ENCODE peak calls at places on chromosomes 3 and 15, in ten cellular contexts. H, K, I, L, N, C, E, M, G and T are unnamed samples.

GRCh38 chr15:88274534-88275460 is 18.3 kb upstream of the NTRK3 start:
- DNase-seq in L (no peak), E (peak; percentile 87), H (peak; percentile 54), K (peak; percentile 55), G (peak; percentile 94), I (peak; percentile 91), C (peak; percentile 42), M (peak; percentile 50), N (peak; percentile 44), T (peak; percentile 55)

GRCh38 chr3:52026016-52026415 is 30.3 kb upstream of the RPL29 start:
- DNase-seq in L (no peak), C (no peak), M (no peak), H (no peak), I (no peak), E (no peak), G (no peak), N (no peak), K (no peak), T (no peak)

GRCh38 chr3:117540583-117540982 is 831.0 kb downstream of the TUSC7 start:
- DNase-seq in G (no peak), I (no peak), L (no peak), K (no peak), N (no peak), H (no peak), M (peak; percentile 34), C (no peak), E (no peak), T (no peak)

GRCh38 chr15:89628791-89629715 is 26.2 kb downstream of the KIF7 start:
- DNase-seq in N (no peak), K (no peak), G (peak; percentile 37), C (no peak), H (no peak), I (no peak), M (no peak), L (no peak), E (peak; percentile 42), T (no peak)

GRCh38 chr3:5787863-5788488 is 600.5 kb downstream of the EDEM1 start:
- DNase-seq in K (no peak), L (no peak), M (no peak), N (no peak), G (peak; percentile 72), C (peak; percentile 24), E (peak; percentile 22), I (peak; percentile 24), H (no peak), T (peak; percentile 7)

GRCh38 chr3:194497799-194498575 is 11.2 kb upstream of the ATP13A3 start:
- DNase-seq in N (no peak), L (no peak), E (no peak), G (peak; percentile 82), M (no peak), I (no peak), H (no peak), C (peak; percentile 60), K (no peak), T (peak; percentile 87)

GRCh38 chr15:88651971-88652370 is 13.2 kb downstream of the ISG20 start:
- DNase-seq in E (no peak), H (no peak), K (no peak), L (peak; percentile 48), C (peak; percentile 16), I (no peak), N (no peak), G (no peak), M (no peak), T (no peak)

GRCh38 chr3:10981961-10982360 is 10.6 kb upstream of the SLC6A1 start:
- DNase-seq in E (no peak), G (no peak), L (no peak), N (no peak), H (no peak), I (no peak), K (no peak), C (no peak), M (no peak), T (no peak)

GRCh38 chr3:52886049-52886730 is 11.2 kb downstream of the STIMATE start:
- DNase-seq in N (no peak), G (no peak), L (no peak), H (no peak), K (no peak), M (no peak), C (no peak), I (no peak), E (no peak), T (no peak)

GRCh38 chr3:62207197-62207596 is 166.2 kb downstream of the FEZF2 start:
- DNase-seq in N (no peak), M (no peak), G (no peak), I (no peak), C (no peak), K (no peak), L (no peak), H (no peak), E (no peak), T (no peak)
- H3K4me1 ChIP-seq in N (no peaks in the 10 kb centered on the region), M (no peaks in the 10 kb centered on the region), G (peaks cover 4% of the 10 kb centered on the region), I (no peaks in the 10 kb centered on the region), C (no peaks in the 10 kb centered on the region), K (no peaks in the 10 kb centered on the region), L (no peaks in the 10 kb centered on the region), H (no peaks in the 10 kb centered on the region), E (no peaks in the 10 kb centered on the region), T (no peaks in the 10 kb centered on the region)

GRCh38 chr15:101502572-101503295 is 13.2 kb upstream of the PCSK6 start:
- DNase-seq in H (no peak), L (no peak), E (no peak), K (no peak), I (no peak), G (peak; percentile 46), C (no peak), N (no peak), M (no peak), T (no peak)

GRCh38 chr15:101504866-101505609 is 15.5 kb upstream of the PCSK6 start:
- DNase-seq in K (no peak), H (no peak), N (no peak), C (no peak), G (no peak), M (no peak), I (no peak), E (no peak), L (no peak), T (no peak)

GRCh38 chr15:101505610-101506337 is 16.3 kb upstream of the PCSK6 start:
- DNase-seq in M (no peak), K (no peak), L (no peak), H (no peak), C (no peak), I (no peak), N (no peak), G (no peak), E (no peak), T (no peak)

GRCh38 chr15:101503296-101503599 is 13.7 kb upstream of the PCSK6 start:
- DNase-seq in C (no peak), K (no peak), G (no peak), H (no peak), I (no peak), L (no peak), M (no peak), E (no peak), N (no peak), T (no peak)

DNA sequence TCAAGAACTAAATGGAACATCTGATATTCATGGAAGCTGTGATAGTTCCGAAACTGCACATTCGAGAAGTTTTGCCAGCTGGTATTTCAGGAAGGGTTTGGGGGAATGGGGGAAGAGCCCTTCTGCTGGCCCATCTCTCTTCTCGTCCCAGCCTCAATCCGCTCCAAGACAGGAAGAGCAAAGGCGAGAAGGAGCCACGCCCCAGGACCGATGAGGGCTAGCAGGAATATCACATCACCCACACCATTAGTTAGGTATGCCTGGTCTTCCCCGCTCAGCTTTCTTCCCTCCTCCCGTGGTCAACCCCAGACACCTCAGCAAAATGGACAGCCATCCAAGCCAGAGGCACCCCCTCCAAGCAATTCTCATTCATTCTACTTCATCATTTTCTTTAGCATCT is 14.9 kb upstream of the PCSK6 start:
- DNase-seq in N (no peak), C (no peak), M (no peak), H (no peak), K (no peak), I (no peak), G (no peak), E (no peak), L (no peak), T (no peak)
- H3K27ac ChIP-seq in N (no peak overlapping the region), C (no peak overlapping the region), M (no peak overlapping the region), H (no peak overlapping the region), K (no peak overlapping the region), I (no peak overlapping the region), G (no peak overlapping the region), E (no peak overlapping the region), L (no peak overlapping the region), T (no peak overlapping the region)

DNA sequence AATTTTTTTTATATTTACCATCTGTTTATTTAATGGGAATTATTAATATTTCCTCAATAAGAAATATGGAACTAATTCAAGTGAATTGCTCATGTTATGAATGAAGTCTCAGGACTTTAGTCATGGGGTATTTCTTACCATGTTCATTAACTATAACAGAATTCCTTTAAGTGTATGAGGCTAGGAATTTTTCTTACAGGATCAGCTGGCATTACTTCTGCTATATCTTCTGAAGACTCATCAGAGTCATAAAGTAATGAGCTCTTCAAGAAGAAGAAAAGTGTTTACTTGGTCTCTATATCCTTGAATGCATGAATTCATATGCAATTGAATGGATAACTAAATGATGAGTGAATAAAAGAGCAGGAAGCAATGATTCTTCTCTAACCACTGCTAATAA is 486.8 kb upstream of the THBS1 start:
- DNase-seq in K (no peak), L (no peak), N (no peak), M (peak; percentile 47), C (no peak), G (no peak), E (no peak), I (no peak), H (no peak), T (no peak)
- TF ChIP-seq CTCF in K (no peak), L (no peak), N (no peak), M (no peak), C (no peak), G (no peak), E (no peak), I (no peak), H (no peak), T (no peak)

GRCh38 chr3:50630916-50631315 is 14.0 kb downstream of the MAPKAPK3 start:
- DNase-seq in K (no peak), N (no peak), L (no peak), C (no peak), E (no peak), I (no peak), G (no peak), H (no peak), M (no peak), T (no peak)

GRCh38 chr3:50635066-50635465 is 18.1 kb downstream of the MAPKAPK3 start:
- DNase-seq in E (no peak), L (no peak), C (no peak), G (no peak), H (no peak), I (no peak), K (no peak), M (no peak), N (no peak), T (no peak)

GRCh38 chr3:50633233-50633795 is 16.4 kb downstream of the MAPKAPK3 start:
- DNase-seq in N (no peak), M (no peak), I (no peak), L (no peak), G (no peak), E (no peak), K (no peak), H (no peak), C (no peak), T (no peak)

GRCh38 chr3:50630394-50630793 is 13.4 kb downstream of the MAPKAPK3 start:
- DNase-seq in G (no peak), H (no peak), N (no peak), C (peak; percentile 36), E (no peak), I (no peak), K (no peak), M (no peak), L (no peak), T (no peak)

GRCh38 chr3:50632450-50632849 is 15.5 kb downstream of the MAPKAPK3 start:
- DNase-seq in I (no peak), G (no peak), L (no peak), N (no peak), H (no peak), M (no peak), E (peak; percentile 76), C (no peak), K (no peak), T (no peak)
- H3K4me1 ChIP-seq in I (peaks cover 8% of the 10 kb centered on the region), G (no peaks in the 10 kb centered on the region), L (peaks cover 49% of the 10 kb centered on the region), N (peaks cover 64% of the 10 kb centered on the region), H (no peaks in the 10 kb centered on the region), M (peaks cover 2% of the 10 kb centered on the region), E (peaks cover 3% of the 10 kb centered on the region), C (peaks cover 2% of the 10 kb centered on the region), K (peaks cover 57% of the 10 kb centered on the region), T (peaks cover 8% of the 10 kb centered on the region)